ENCODE peak calls at places on chromosomes 6 and 20, in four cellular contexts. W is choroid plexus epithelial cell, I is AG09309, O is IMR-90. G is an unnamed sample.
A peak's percentile ranks its signal among the peaks of the same experiment; 100 is the strongest.

GRCh38 chr6:80523531-80523970 is 417.1 kb downstream of the BCKDHB start:
- DNase-seq in W (peak; percentile 42), I (no peak), O (peak; percentile 52), G (peak; percentile 71)

GRCh38 chr6:32967151-32968091 is 973 bp upstream of the BRD2 start:
- DNase-seq in W (peak; percentile 63), I (no peak), O (peak; percentile 49), G (peak; percentile 49)

GRCh38 chr6:37653933-37654565 is 43.6 kb downstream of the MDGA1 start:
- DNase-seq in O (peak; percentile 34), I (no peak), W (peak; percentile 50), G (no peak)

GRCh38 chr6:24524801-24525200 is 30.0 kb downstream of the ALDH5A1 start:
- DNase-seq in I (peak; percentile 21), O (peak; percentile 59), W (peak; percentile 87), G (peak; percentile 53)

GRCh38 chr6:14770572-14770971 is 475.3 kb upstream of the JARID2 start:
- DNase-seq in W (peak; percentile 81), I (no peak), O (peak; percentile 90), G (peak; percentile 79)

GRCh38 chr6:32785781-32786533 is 22.6 kb upstream of the HLA-DQB2 start:
- DNase-seq in O (peak; percentile 49), I (peak; percentile 10), W (peak; percentile 78), G (peak; percentile 73)

GRCh38 chr6:28488916-28489365 is 26.7 kb downstream of the GPX6 start:
- DNase-seq in W (peak; percentile 83), I (peak; percentile 18), O (peak; percentile 79), G (peak; percentile 71)

GRCh38 chr6:166779381-166779780 is 152.3 kb upstream of the RPS6KA2 start:
- DNase-seq in O (no peak), I (no peak), W (no peak), G (no peak)

GRCh38 chr20:9417665-9418064 is 96.7 kb upstream of the LAMP5 start:
- DNase-seq in W (peak; percentile 11), I (no peak), O (peak; percentile 83), G (peak; percentile 23)

GRCh38 chr6:134026597-134026996 is 25.8 kb downstream of the SLC2A12 start:
- DNase-seq in W (peak; percentile 68), I (no peak), O (peak; percentile 75), G (peak; percentile 58)

GRCh38 chr6:95352064-95352463 is 225.3 kb upstream of the MANEA start:
- DNase-seq in O (no peak), W (peak; percentile 39), I (no peak), G (no peak)

GRCh38 chr20:42024653-42025052 is 406.5 kb upstream of the CHD6 start:
- DNase-seq in I (no peak), O (no peak), W (no peak), G (peak; percentile 6)

GRCh38 chr6:38871745-38872568 is 156.8 kb downstream of the DNAH8 start:
- DNase-seq in W (peak; percentile 70), I (peak; percentile 10), O (peak; percentile 36), G (peak; percentile 45)

GRCh38 chr6:2999005-2999620 is 581 bp upstream of the NQO2 start:
- DNase-seq in O (peak; percentile 78), I (peak; percentile 73), W (peak; percentile 88), G (peak; percentile 85)

GRCh38 chr6:81889644-81890043 is 137.2 kb upstream of the TENT5A start:
- DNase-seq in W (no peak), I (no peak), O (no peak), G (no peak)

GRCh38 chr6:125190667-125191066 is 37.1 kb downstream of the TPD52L1 start:
- DNase-seq in W (no peak), O (no peak), I (no peak), G (no peak)

GRCh38 chr6:107819976-107820551 is 4.0 kb downstream of the SCML4 start:
- DNase-seq in O (peak; percentile 1), W (peak; percentile 4), I (no peak), G (no peak)

GRCh38 chr20:25020901-25021301 is 28.4 kb upstream of the APMAP start:
- DNase-seq in I (no peak), O (no peak), W (no peak), G (no peak)

GRCh38 chr6:63263456-63263855 is 52.2 kb downstream of the FKBP1C start:
- DNase-seq in W (no peak), O (no peak), I (no peak), G (no peak)

GRCh38 chr20:22999756-23000155 is 35.4 kb upstream of the SSTR4 start:
- DNase-seq in I (no peak), W (peak; percentile 33), O (peak; percentile 13), G (no peak)

GRCh38 chr6:45728674-45729073 is 287.0 kb downstream of the CLIC5 start:
- DNase-seq in W (peak; percentile 65), I (no peak), O (peak; percentile 42), G (peak; percentile 53)

GRCh38 chr6:12718025-12718424 is 1.5 kb downstream of the PHACTR1 start:
- DNase-seq in W (peak; percentile 24), I (no peak), O (peak; percentile 0), G (no peak)

GRCh38 chr6:35417979-35418661 is 34.0 kb upstream of the FANCE start:
- DNase-seq in W (no peak), O (no peak), I (no peak), G (no peak)

GRCh38 chr6:124961784-124962611 is at the start of gene RNF217:
- DNase-seq in I (no peak), O (peak; percentile 76), W (peak; percentile 79), G (peak; percentile 67)

GRCh38 chr6:36418558-36418957 is 24.1 kb downstream of the PXT1 start:
- DNase-seq in O (no peak), I (no peak), W (no peak), G (no peak)

GRCh38 chr6:137165375-137166246 is 7.8 kb downstream of the IL22RA2 start:
- DNase-seq in O (no peak), W (peak; percentile 33), I (no peak), G (peak; percentile 6)

GRCh38 chr6:167726043-167726442 is 100.7 kb upstream of the AFDN start:
- DNase-seq in W (no peak), I (no peak), O (no peak), G (no peak)

GRCh38 chr6:149012040-149012545 is 265.3 kb downstream of the UST start:
- DNase-seq in W (peak; percentile 85), I (peak; percentile 100), O (peak; percentile 100), G (peak; percentile 99)

GRCh38 chr6:14743465-14744211 is 502.2 kb upstream of the JARID2 start:
- DNase-seq in O (peak; percentile 100), W (peak; percentile 98), I (peak; percentile 97), G (peak; percentile 98)

DNA sequence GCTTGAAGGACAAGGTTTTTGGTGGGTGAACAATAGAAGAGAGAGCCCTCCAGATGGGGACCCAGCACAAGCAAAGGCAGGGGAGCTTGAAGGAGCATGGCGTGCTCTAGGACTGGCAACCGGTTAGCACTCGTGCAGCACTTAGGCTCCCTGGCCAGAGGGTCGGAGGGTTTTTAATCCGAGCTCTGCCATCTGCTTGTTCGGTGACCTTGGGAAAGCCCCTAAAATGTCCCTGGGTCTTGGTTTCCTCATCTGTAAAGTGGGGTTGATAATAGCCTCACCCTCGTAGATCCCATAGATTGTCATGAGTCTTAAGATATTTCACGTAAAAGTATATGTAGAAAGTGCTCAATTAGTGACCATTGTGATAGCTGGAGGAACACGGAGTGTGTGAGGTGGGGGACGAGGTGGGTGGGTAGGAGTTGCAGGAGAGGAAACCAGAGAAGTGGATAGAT is 16.6 kb upstream of the HCK start:
- DNase-seq in I (no peak), W (no peak), O (no peak), G (no peak)
- TF ChIP-seq CTCF in I (no peak), W (no peak), O (no peak), G (no peak)

GRCh38 chr6:163252132-163252729 is 162.3 kb upstream of the QKI start:
- DNase-seq in W (no peak), I (no peak), O (no peak), G (no peak)

GRCh38 chr6:163255265-163255664 is 159.3 kb upstream of the QKI start:
- DNase-seq in I (no peak), W (no peak), O (no peak), G (no peak)

GRCh38 chr6:163250122-163250521 is 164.4 kb upstream of the QKI start:
- DNase-seq in I (no peak), O (no peak), W (no peak), G (no peak)

GRCh38 chr6:163253556-163254213 is 160.8 kb upstream of the QKI start:
- DNase-seq in I (no peak), W (no peak), O (no peak), G (no peak)

DNA sequence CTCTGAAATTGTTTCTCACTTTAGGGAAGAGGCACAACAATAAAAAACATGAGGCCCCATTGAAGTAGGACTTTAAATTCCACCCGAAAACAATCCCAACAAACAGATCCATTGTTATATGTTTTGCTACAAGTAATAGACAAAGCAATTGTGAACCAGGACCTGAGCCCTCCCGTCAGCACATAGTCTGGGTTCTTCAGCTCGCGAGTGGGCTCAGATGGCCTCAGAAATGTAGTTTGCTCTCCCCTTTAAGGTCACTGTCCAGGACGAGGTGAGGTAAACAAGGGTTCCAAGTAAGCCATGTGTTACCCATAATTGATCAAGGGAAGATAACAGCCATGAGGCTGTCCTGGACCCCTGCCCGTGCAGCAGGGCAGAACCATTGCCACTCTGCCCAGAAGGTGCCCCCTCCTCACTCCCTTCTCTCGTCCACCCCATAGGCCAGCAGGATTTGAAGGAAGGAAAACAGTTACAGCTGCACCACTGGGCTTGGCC is 160.1 kb upstream of the QKI start:
- DNase-seq in W (no peak), I (no peak), O (no peak), G (no peak)
- H3K4me3 ChIP-seq in W (no peak overlapping the region), I (no peak overlapping the region), O (no peak overlapping the region), G (no peak overlapping the region)

GRCh38 chr20:19073584-19074198 is 138.8 kb upstream of the SLC24A3 start:
- DNase-seq in I (no peak), O (no peak), W (no peak), G (no peak)
- TF ChIP-seq CTCF in I (peak; percentile 21), O (no peak), W (peak; percentile 2), G (no peak)

GRCh38 chr6:128518531-128519131 is 1.8 kb downstream of the PTPRK start:
- DNase-seq in O (no peak), I (no peak), W (no peak), G (no peak)

GRCh38 chr6:128519132-128519930 is 1.1 kb downstream of the PTPRK start:
- DNase-seq in O (peak; percentile 45), W (peak; percentile 63), I (no peak), G (peak; percentile 59)

GRCh38 chr6:128520436-128521301 is at the start of gene PTPRK:
- DNase-seq in W (peak; percentile 94), I (no peak), O (peak; percentile 91), G (peak; percentile 94)

GRCh38 chr6:128519931-128520435 is 416 bp downstream of the PTPRK start:
- DNase-seq in W (peak; percentile 71), O (no peak), I (no peak), G (peak; percentile 74)

DNA sequence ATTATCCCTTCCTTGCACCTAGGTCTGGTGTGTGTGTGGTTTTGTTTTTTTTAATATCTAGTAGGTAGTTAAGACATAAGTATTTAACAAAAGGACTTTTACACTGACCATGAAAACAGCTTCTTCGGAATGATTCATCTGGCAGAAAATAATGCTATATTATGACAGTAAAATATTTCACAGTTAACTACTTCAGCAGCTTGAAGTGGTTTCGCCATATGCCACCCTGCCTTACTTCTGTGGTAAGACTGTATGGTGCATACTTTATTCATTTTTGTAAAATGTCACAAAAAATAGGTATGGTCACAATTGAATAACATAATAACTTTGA is 868 bp upstream of the PTPRK start:
- DNase-seq in O (no peak), I (no peak), W (peak; percentile 54), G (peak; percentile 61)
- H3K4me3 ChIP-seq in O (peak overlapping the region; percentile 93), I (peak overlapping the region; percentile 97), W (peak overlapping the region; percentile 76), G (peak overlapping the region; percentile 66)

GRCh38 chr20:47220161-47220582 is 136.3 kb downstream of the ZMYND8 start:
- DNase-seq in I (no peak), O (no peak), W (peak; percentile 59), G (peak; percentile 22)
- TF ChIP-seq CTCF in I (peak; percentile 69), O (peak; percentile 53), W (peak; percentile 80), G (peak; percentile 70)